ENCODE peak calls at places on chromosomes 5 and 9, in ten cellular contexts. One of them, this sample, is unnamed.

GRCh38 chr9:114315723-114316363 is 7.1 kb upstream of the ORM1 start:
- DNase-seq in AG10803: no peak
- DNase-seq in IMR-90: no peak
- DNase-seq in tibial nerve: no peak
- DNase-seq in OCI-LY7: no peak
- DNase-seq in AG04449: no peak
- DNase-seq in lung: no peak
- DNase-seq in stomach: peak
- DNase-seq in ovary: no peak
- DNase-seq in kidney: peak
- DNase-seq in this sample: no peak

GRCh38 chr5:53191766-53192165 is 82.2 kb upstream of the MOCS2 start:
- DNase-seq in OCI-LY7: no peak
- DNase-seq in ovary: no peak
- DNase-seq in kidney: no peak
- DNase-seq in AG04449: no peak
- DNase-seq in tibial nerve: no peak
- DNase-seq in IMR-90: peak
- DNase-seq in AG10803: no peak
- DNase-seq in stomach: no peak
- DNase-seq in lung: no peak
- DNase-seq in this sample: no peak

GRCh38 chr5:139816566-139816965 is 21.0 kb downstream of the PSD2 start:
- DNase-seq in lung: no peak
- DNase-seq in OCI-LY7: no peak
- DNase-seq in AG04449: no peak
- DNase-seq in IMR-90: no peak
- DNase-seq in AG10803: no peak
- DNase-seq in kidney: peak
- DNase-seq in ovary: no peak
- DNase-seq in stomach: no peak
- DNase-seq in tibial nerve: no peak
- DNase-seq in this sample: no peak

GRCh38 chr5:159010611-159011497 is 88.9 kb downstream of the EBF1 start:
- DNase-seq in OCI-LY7: peak
- DNase-seq in ovary: no peak
- DNase-seq in AG10803: peak
- DNase-seq in stomach: no peak
- DNase-seq in tibial nerve: no peak
- DNase-seq in kidney: no peak
- DNase-seq in IMR-90: no peak
- DNase-seq in AG04449: no peak
- DNase-seq in lung: no peak
- DNase-seq in this sample: no peak

GRCh38 chr9:4211806-4212205 is 88.1 kb downstream of the GLIS3 start:
- DNase-seq in AG10803: no peak
- DNase-seq in kidney: no peak
- DNase-seq in IMR-90: no peak
- DNase-seq in ovary: no peak
- DNase-seq in stomach: no peak
- DNase-seq in lung: no peak
- DNase-seq in AG04449: no peak
- DNase-seq in OCI-LY7: no peak
- DNase-seq in tibial nerve: no peak
- DNase-seq in this sample: no peak

GRCh38 chr5:117888688-117889087 is 1099.7 kb downstream of the DTWD2 start:
- DNase-seq in ovary: no peak
- DNase-seq in AG04449: no peak
- DNase-seq in AG10803: no peak
- DNase-seq in stomach: no peak
- DNase-seq in tibial nerve: no peak
- DNase-seq in lung: no peak
- DNase-seq in IMR-90: peak
- DNase-seq in kidney: no peak
- DNase-seq in OCI-LY7: peak
- DNase-seq in this sample: no peak

GRCh38 chr5:543755-544674 is 19.8 kb upstream of the SLC9A3 start:
- DNase-seq in ovary: no peak
- DNase-seq in OCI-LY7: peak
- DNase-seq in kidney: peak
- DNase-seq in IMR-90: no peak
- DNase-seq in tibial nerve: peak
- DNase-seq in lung: peak
- DNase-seq in stomach: peak
- DNase-seq in AG04449: no peak
- DNase-seq in AG10803: no peak
- DNase-seq in this sample: no peak

GRCh38 chr9:128494108-128494742 is 10.3 kb upstream of the GLE1 start:
- DNase-seq in stomach: peak
- DNase-seq in tibial nerve: peak
- DNase-seq in AG04449: no peak
- DNase-seq in lung: peak
- DNase-seq in kidney: peak
- DNase-seq in ovary: peak
- DNase-seq in OCI-LY7: no peak
- DNase-seq in IMR-90: no peak
- DNase-seq in AG10803: no peak
- DNase-seq in this sample: no peak

GRCh38 chr5:609088-609370 is 3.1 kb upstream of the CEP72 start:
- DNase-seq in kidney: no peak
- DNase-seq in OCI-LY7: no peak
- DNase-seq in lung: no peak
- DNase-seq in stomach: peak
- DNase-seq in tibial nerve: no peak
- DNase-seq in ovary: no peak
- DNase-seq in AG10803: no peak
- DNase-seq in IMR-90: no peak
- DNase-seq in AG04449: no peak
- DNase-seq in this sample: no peak

GRCh38 chr5:114305402-114306207 is 56.3 kb upstream of the KCNN2 start:
- DNase-seq in AG10803: peak
- DNase-seq in OCI-LY7: peak
- DNase-seq in IMR-90: peak
- DNase-seq in AG04449: no peak
- DNase-seq in kidney: no peak
- DNase-seq in stomach: no peak
- DNase-seq in lung: no peak
- DNase-seq in ovary: no peak
- DNase-seq in tibial nerve: no peak
- DNase-seq in this sample: no peak

GRCh38 chr9:108156270-108156998 is 666.9 kb upstream of the KLF4 start:
- DNase-seq in AG04449: no peak
- DNase-seq in AG10803: peak
- DNase-seq in stomach: peak
- DNase-seq in kidney: no peak
- DNase-seq in lung: no peak
- DNase-seq in tibial nerve: no peak
- DNase-seq in ovary: no peak
- DNase-seq in IMR-90: no peak
- DNase-seq in OCI-LY7: no peak
- DNase-seq in this sample: peak

DNA sequence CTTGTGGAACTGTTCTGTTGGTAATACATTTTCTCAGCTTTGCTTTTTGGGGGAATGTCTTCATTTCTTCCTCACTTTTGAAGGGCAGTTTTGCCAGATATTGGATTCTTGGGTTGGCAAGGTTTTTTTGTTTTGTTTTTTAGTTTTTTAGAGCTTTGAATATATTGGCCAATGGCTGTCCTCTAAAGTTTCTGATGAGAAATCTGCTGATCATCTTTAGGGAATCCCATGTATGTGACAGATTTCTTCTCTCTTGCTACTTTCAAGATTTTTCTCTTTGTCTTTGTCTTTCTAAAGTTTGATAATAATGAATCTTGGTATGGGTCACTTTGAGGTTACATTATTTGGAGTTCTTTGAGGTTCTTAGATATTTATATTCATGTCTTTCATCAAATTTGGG is 227.4 kb downstream of the FBXL7 start:
- DNase-seq in AG10803: no peak
- DNase-seq in IMR-90: no peak
- DNase-seq in stomach: no peak
- DNase-seq in OCI-LY7: no peak
- DNase-seq in kidney: no peak
- DNase-seq in ovary: no peak
- DNase-seq in AG04449: no peak
- DNase-seq in tibial nerve: no peak
- DNase-seq in lung: no peak
- DNase-seq in this sample: no peak
- TF ChIP-seq CTCF in AG10803: no peak
- TF ChIP-seq CTCF in IMR-90: no peak
- TF ChIP-seq CTCF in stomach: no peak
- TF ChIP-seq CTCF in OCI-LY7: no peak
- TF ChIP-seq CTCF in kidney: no peak
- TF ChIP-seq CTCF in ovary: no peak
- TF ChIP-seq CTCF in AG04449: no peak
- TF ChIP-seq CTCF in tibial nerve: no peak
- TF ChIP-seq CTCF in lung: no peak
- TF ChIP-seq CTCF in this sample: no peak

GRCh38 chr5:168874713-168875380 is 295.7 kb upstream of the PANK3 start:
- DNase-seq in lung: no peak
- DNase-seq in AG10803: peak
- DNase-seq in kidney: no peak
- DNase-seq in tibial nerve: no peak
- DNase-seq in IMR-90: peak
- DNase-seq in OCI-LY7: no peak
- DNase-seq in AG04449: no peak
- DNase-seq in stomach: no peak
- DNase-seq in ovary: no peak
- DNase-seq in this sample: no peak

GRCh38 chr5:168869615-168870227 is 290.6 kb upstream of the PANK3 start:
- DNase-seq in tibial nerve: no peak
- DNase-seq in OCI-LY7: no peak
- DNase-seq in stomach: no peak
- DNase-seq in IMR-90: no peak
- DNase-seq in lung: no peak
- DNase-seq in AG10803: peak
- DNase-seq in ovary: no peak
- DNase-seq in AG04449: peak
- DNase-seq in kidney: no peak
- DNase-seq in this sample: peak

GRCh38 chr5:168867271-168867670 is 288.1 kb upstream of the PANK3 start:
- DNase-seq in OCI-LY7: no peak
- DNase-seq in AG10803: no peak
- DNase-seq in lung: no peak
- DNase-seq in stomach: no peak
- DNase-seq in kidney: no peak
- DNase-seq in AG04449: no peak
- DNase-seq in tibial nerve: no peak
- DNase-seq in IMR-90: no peak
- DNase-seq in ovary: no peak
- DNase-seq in this sample: no peak

GRCh38 chr5:168872246-168872645 is 293.1 kb upstream of the PANK3 start:
- DNase-seq in AG10803: no peak
- DNase-seq in tibial nerve: no peak
- DNase-seq in ovary: no peak
- DNase-seq in lung: no peak
- DNase-seq in IMR-90: no peak
- DNase-seq in stomach: no peak
- DNase-seq in AG04449: no peak
- DNase-seq in OCI-LY7: no peak
- DNase-seq in kidney: no peak
- DNase-seq in this sample: no peak

DNA sequence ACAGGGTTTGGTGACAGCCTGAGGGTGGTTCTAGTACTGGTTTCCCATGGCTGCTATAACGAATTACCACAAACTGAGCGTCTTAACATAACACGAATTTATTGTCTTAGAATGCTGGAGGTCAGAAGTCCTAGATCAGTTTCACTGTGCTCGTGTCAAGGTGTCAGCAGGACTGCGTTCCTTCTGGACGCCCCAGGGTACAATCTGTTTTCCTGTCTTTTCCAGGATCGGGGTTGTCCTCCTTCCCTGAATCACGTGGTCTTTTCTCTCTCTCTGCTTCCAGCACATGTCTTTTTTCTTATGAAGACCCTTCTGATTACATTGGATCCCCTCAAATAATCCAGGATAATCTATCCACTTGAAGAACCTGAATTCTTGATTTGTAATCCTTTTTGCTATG is 291.7 kb upstream of the PANK3 start:
- DNase-seq in IMR-90: no peak
- DNase-seq in tibial nerve: no peak
- DNase-seq in kidney: no peak
- DNase-seq in stomach: no peak
- DNase-seq in AG04449: no peak
- DNase-seq in OCI-LY7: no peak
- DNase-seq in lung: no peak
- DNase-seq in AG10803: no peak
- DNase-seq in ovary: no peak
- DNase-seq in this sample: no peak
- H3K4me3 ChIP-seq in IMR-90: no peak
- H3K4me3 ChIP-seq in tibial nerve: no peak
- H3K4me3 ChIP-seq in kidney: no peak
- H3K4me3 ChIP-seq in stomach: no peak
- H3K4me3 ChIP-seq in AG04449: no peak
- H3K4me3 ChIP-seq in OCI-LY7: no peak
- H3K4me3 ChIP-seq in lung: no peak
- H3K4me3 ChIP-seq in AG10803: no peak
- H3K4me3 ChIP-seq in ovary: no peak
- H3K4me3 ChIP-seq in this sample: no peak

DNA sequence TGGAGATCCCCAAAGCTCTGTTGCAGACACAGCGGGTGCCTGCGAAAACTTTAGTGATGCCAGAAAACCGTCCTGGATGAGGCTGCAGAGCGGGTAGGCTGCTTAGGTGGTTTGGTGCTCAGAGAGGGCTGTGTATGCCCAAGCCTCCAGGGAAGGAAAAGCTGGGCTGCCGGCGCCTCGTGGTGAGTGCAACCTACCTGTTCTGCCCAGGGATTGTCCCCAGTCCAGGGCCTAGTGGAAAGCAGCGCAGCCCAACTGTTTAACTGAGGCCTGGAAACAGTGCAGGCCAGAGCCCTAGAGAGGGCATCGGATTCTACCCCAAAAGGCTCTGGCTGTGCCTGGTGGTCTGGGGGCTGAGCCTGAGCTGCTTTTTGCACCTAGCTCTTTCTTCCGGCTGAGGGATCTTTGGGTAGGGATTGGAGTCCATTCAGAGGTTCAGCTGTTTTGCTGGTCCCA is 2.8 kb downstream of the LMX1B start:
- DNase-seq in OCI-LY7: no peak
- DNase-seq in kidney: no peak
- DNase-seq in tibial nerve: no peak
- DNase-seq in ovary: no peak
- DNase-seq in lung: no peak
- DNase-seq in AG10803: no peak
- DNase-seq in stomach: no peak
- DNase-seq in IMR-90: no peak
- DNase-seq in AG04449: no peak
- DNase-seq in this sample: no peak
- TF ChIP-seq CTCF in OCI-LY7: no peak
- TF ChIP-seq CTCF in kidney: no peak
- TF ChIP-seq CTCF in tibial nerve: no peak
- TF ChIP-seq CTCF in ovary: no peak
- TF ChIP-seq CTCF in lung: no peak
- TF ChIP-seq CTCF in AG10803: no peak
- TF ChIP-seq CTCF in stomach: no peak
- TF ChIP-seq CTCF in IMR-90: no peak
- TF ChIP-seq CTCF in AG04449: no peak
- TF ChIP-seq CTCF in this sample: no peak

DNA sequence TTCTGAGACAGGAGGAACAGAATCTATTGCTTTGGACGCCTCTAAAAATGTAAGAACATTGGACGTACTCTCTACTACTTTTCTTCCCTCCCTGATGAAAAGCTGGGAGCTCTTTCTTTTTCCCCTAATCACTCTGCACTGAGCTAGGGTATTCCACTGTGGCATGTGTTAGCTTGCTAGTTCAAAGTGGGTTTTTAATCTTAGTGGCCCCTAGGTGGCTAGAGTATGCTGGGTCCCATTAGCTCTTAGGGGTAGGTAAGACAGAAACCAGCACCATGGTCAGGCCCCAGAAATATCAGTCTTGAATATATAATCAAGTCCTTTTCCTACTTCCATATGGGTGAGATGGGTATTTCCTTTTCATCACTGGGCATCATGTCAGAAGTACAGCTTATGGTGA is 945.2 kb upstream of the PTPRD start:
- DNase-seq in stomach: no peak
- DNase-seq in ovary: no peak
- DNase-seq in lung: no peak
- DNase-seq in AG04449: no peak
- DNase-seq in AG10803: no peak
- DNase-seq in tibial nerve: no peak
- DNase-seq in OCI-LY7: no peak
- DNase-seq in kidney: no peak
- DNase-seq in IMR-90: no peak
- DNase-seq in this sample: no peak
- H3K4me3 ChIP-seq in stomach: no peak
- H3K4me3 ChIP-seq in ovary: no peak
- H3K4me3 ChIP-seq in lung: no peak
- H3K4me3 ChIP-seq in AG04449: no peak
- H3K4me3 ChIP-seq in AG10803: no peak
- H3K4me3 ChIP-seq in tibial nerve: no peak
- H3K4me3 ChIP-seq in OCI-LY7: no peak
- H3K4me3 ChIP-seq in kidney: no peak
- H3K4me3 ChIP-seq in IMR-90: no peak
- H3K4me3 ChIP-seq in this sample: no peak

This sample was measured in AG09309.